ENCODE peak calls at places on chromosomes 16 and 17, in five cellular contexts. V, J, G, Z and X are unnamed samples. For H3K27me3, the result is how much of the 10 kb centered on the place peaks cover.

GRCh38 chr16:83045790-83046189 is 419.0 kb downstream of the CDH13 start:
- DNase-seq in V (no peak), J (no peak), G (no peak), Z (no peak), X (no peak)

GRCh38 chr17:9386401-9386800 is 189.2 kb downstream of the STX8 start:
- DNase-seq in V (no peak), J (no peak), G (no peak), Z (no peak), X (no peak)

GRCh38 chr17:65123757-65124675 is 13.2 kb upstream of the RGS9 start:
- DNase-seq in V (no peak), J (no peak), G (no peak), Z (no peak), X (no peak)

GRCh38 chr17:80195671-80196529 is 24.2 kb downstream of the SGSH start:
- DNase-seq in V (peak), J (no peak), G (no peak), Z (no peak), X (no peak)

GRCh38 chr16:80142276-80142675 is 398.5 kb upstream of the DYNLRB2 start:
- DNase-seq in V (no peak), J (no peak), G (no peak), Z (no peak), X (no peak)

GRCh38 chr17:65228734-65229390 is 91.7 kb downstream of the RGS9 start:
- DNase-seq in V (peak), J (no peak), G (no peak), Z (no peak), X (peak)

GRCh38 chr17:81322271-81323082 is 27.4 kb upstream of the SLC38A10 start:
- DNase-seq in V (no peak), J (no peak), G (no peak), Z (no peak), X (no peak)

GRCh38 chr17:15452746-15453145 is 14.7 kb downstream of the CDRT4 start:
- DNase-seq in V (no peak), J (no peak), G (no peak), Z (no peak), X (no peak)

GRCh38 chr16:74111583-74111982 is 185.0 kb upstream of the PSMD7 start:
- DNase-seq in V (no peak), J (no peak), G (no peak), Z (no peak), X (no peak)

GRCh38 chr17:48504953-48505352 is 25.9 kb downstream of the HOXB1 start:
- DNase-seq in V (no peak), J (no peak), G (no peak), Z (no peak), X (no peak)
- TF ChIP-seq CTCF in V (no peak), J (no peak), G (no peak), Z (no peak), X (no peak)

DNA sequence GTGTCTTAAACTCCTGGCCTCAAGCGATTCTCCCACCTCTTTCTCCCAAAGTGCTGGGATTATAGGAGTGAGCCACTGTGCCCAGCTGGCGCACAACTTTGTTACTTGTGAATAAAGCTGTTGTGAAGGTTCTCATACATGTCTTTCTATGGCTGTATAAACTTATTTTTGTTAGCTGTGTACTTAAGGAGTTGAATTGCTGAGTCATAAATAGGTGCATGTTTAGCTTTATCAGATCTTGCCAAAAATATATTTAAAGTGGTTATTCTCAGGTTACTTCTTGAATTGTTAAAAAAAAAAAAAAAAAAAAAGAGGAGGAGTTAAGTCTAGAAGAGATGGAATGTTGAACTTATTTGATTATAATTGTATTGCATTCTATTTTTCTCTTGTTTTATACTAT is 47.6 kb upstream of the IRX3 start:
- DNase-seq in V (no peak), J (no peak), G (no peak), Z (no peak), X (no peak)
- H3K27me3 ChIP-seq in V (under half), J (under half), G (under half), Z (under half), X (under half)

GRCh38 chr16:54051821-54052220 is 234.8 kb downstream of the IRX3 start:
- DNase-seq in V (no peak), J (no peak), G (no peak), Z (no peak), X (no peak)
- TF ChIP-seq CTCF in V (no peak), J (no peak), G (no peak), Z (no peak), X (no peak)

DNA sequence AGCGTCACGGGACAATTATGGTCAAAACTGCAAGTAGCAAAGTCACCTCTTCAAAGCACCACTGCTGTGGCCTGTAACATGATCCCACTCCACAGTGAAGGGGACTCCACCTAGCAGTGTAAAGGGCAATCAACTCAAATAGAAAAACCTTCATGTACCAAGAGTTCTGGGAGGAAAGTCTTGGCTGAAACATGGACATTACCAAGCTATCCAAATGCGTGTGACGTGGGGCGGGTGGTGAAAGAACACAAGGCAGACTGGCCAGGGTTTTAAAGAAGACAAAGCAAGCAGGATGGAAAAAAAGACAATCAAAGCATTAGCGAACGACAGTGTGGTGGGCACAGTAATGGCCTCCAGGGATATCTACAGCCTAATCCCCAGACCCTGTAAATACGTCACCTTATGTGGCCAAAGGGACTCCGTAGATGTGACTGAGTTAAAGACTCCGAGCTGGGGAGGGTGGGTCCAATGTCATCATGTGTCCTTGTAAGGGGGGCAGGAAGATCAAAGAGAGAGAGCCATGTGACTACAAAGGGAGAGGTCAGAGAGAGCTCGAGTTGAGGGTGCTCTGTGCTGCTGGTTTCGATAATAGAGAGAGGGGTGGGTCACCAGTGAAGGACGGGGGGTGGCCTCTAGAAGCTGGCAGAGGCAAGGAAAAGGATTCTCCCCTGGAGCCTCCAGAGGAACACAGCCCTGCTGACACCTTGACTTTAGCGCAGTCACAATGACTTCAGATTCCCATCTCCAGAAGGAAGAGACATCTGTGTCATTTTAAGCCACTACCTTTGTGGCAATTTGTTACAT is 6.0 kb downstream of the HSDL1 start:
- DNase-seq in V (peak), J (no peak), G (peak), Z (no peak), X (peak)
- H3K27me3 ChIP-seq in V (under half), J (under half), G (under half), Z (under half), X (under half)

DNA sequence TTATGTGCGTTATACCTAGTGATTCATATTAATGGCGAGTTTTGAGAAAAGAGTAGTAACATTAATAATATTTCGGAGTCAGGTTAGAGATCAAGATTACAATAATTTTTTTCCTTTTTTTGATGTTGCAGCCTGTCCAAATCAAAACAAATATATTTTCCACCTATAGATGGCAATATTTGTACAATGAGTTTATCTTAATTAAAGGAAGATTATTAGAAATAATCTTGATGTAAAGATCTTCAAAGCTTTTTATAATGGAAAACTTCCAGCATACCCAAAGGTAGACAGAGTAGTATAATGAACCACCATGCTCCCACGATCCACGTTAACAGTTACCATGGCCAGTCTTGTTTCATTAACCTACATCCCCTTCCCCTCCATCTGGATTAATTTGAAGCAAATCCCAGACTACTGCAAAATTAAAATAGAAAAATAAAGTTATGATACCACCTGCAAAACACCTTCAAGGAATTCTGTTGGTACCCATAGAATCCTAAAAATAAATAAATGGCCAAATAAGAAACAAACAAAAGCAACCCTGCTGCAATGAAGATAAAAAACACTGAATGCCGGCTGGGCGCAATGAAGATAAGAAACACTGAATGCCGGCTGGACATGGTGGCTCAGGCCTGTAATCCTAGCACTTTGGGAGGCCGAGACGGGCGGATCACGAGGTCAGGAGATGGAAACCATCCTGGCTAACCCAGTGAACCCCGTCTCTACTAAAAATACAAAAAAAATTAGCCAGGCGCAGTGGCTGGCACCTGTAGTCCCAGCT is 46.5 kb upstream of the GINS3 start:
- DNase-seq in V (no peak), J (no peak), G (no peak), Z (no peak), X (no peak)
- TF ChIP-seq CTCF in V (peak), J (no peak), G (peak), Z (no peak), X (no peak)

GRCh38 chr16:2485811-2486507 is 11.0 kb downstream of the TBC1D24 start:
- DNase-seq in V (no peak), J (peak), G (no peak), Z (no peak), X (no peak)
- H3K27me3 ChIP-seq in V (under half), J (under half), G (under half), Z (under half), X (under half)

GRCh38 chr17:67671492-67671891 is 46.2 kb upstream of the NOL11 start:
- DNase-seq in V (no peak), J (no peak), G (peak), Z (no peak), X (no peak)

GRCh38 chr17:67673006-67673405 is 44.7 kb upstream of the NOL11 start:
- DNase-seq in V (no peak), J (no peak), G (no peak), Z (no peak), X (no peak)

GRCh38 chr17:67679225-67679624 is 38.5 kb upstream of the NOL11 start:
- DNase-seq in V (no peak), J (no peak), G (no peak), Z (no peak), X (no peak)

GRCh38 chr17:67672592-67672991 is 45.1 kb upstream of the NOL11 start:
- DNase-seq in V (no peak), J (peak), G (no peak), Z (no peak), X (no peak)

DNA sequence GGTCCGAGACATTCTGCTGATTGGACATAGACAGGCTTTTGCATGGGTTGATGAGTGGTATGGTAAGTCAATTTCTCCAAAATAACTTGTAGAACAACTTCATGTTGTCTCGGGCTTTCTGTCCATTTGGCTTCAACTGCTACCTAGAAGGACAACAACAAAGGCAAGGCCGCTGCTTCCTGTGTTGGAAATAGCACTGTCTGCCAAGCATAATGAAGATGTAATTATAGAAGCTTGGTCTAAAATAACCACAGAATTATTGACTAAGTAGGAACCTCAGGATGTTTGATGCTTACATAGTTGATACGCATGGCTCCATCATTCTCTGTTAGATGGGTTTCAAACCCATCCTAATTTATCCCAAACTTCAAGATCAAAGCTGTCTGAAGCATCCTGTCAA is 42.3 kb upstream of the NOL11 start:
- DNase-seq in V (no peak), J (no peak), G (no peak), Z (no peak), X (no peak)
- TF ChIP-seq CTCF in V (no peak), J (no peak), G (no peak), Z (no peak), X (no peak)